ENCODE peak calls at places on chromosomes 16 and 17, in six cellular contexts. V is mesendoderm, Z is endothelial cell of umbilical vein, P is esophagus squamous epithelium, Q is colonic mucosa, X is uterus. D is an unnamed sample.
A peak's percentile ranks its signal among the peaks of the same experiment; 100 is the strongest.

GRCh38 chr16:46833465-46833810 is 2.5 kb upstream of the C16orf87 start:
- DNase-seq in Q (no peak), P (no peak), X (no peak), V (no peak), Z (no peak), D (no peak)

GRCh38 chr17:55666810-55667209 is 55.9 kb downstream of the TMEM100 start:
- DNase-seq in P (no peak), V (no peak), Q (no peak), X (no peak), Z (no peak), D (no peak)

GRCh38 chr17:74240637-74241036 is 27.3 kb downstream of the TTYH2 start:
- DNase-seq in Q (no peak), X (no peak), Z (no peak), V (no peak), P (no peak), D (no peak)

GRCh38 chr17:77386502-77387192 is 245.9 kb downstream of the SEC14L1 start:
- DNase-seq in V (no peak), Q (no peak), Z (no peak), P (no peak), X (no peak), D (no peak)

GRCh38 chr17:49016775-49017463 is 19.7 kb downstream of the IGF2BP1 start:
- DNase-seq in X (peak; percentile 35), P (no peak), V (no peak), Z (peak; percentile 94), Q (peak; percentile 44), D (no peak)

GRCh38 chr17:606501-607243 is 108.0 kb downstream of the VPS53 start:
- DNase-seq in Q (no peak), X (no peak), V (no peak), P (no peak), Z (no peak), D (no peak)

GRCh38 chr16:73010150-73010676 is 37.7 kb downstream of the ZFHX3 start:
- DNase-seq in Q (no peak), Z (peak; percentile 23), V (no peak), P (no peak), X (no peak), D (no peak)

GRCh38 chr17:44780161-44780560 is 21.4 kb downstream of the ADAM11 start:
- DNase-seq in P (no peak), V (no peak), X (no peak), Z (no peak), Q (no peak), D (no peak)

GRCh38 chr17:47686276-47686635 is 7.7 kb upstream of the TBKBP1 start:
- DNase-seq in V (no peak), X (no peak), Q (no peak), Z (no peak), P (no peak), D (no peak)

GRCh38 chr17:83176272-83176955 is 97.0 kb downstream of the METRNL start:
- DNase-seq in Z (no peak), X (no peak), P (no peak), V (no peak), Q (peak; percentile 10), D (no peak)

GRCh38 chr16:50245417-50246298 is 20.7 kb upstream of the ADCY7 start:
- DNase-seq in Z (peak; percentile 16), V (peak; percentile 40), P (no peak), X (no peak), Q (peak; percentile 79), D (peak; percentile 32)

DNA sequence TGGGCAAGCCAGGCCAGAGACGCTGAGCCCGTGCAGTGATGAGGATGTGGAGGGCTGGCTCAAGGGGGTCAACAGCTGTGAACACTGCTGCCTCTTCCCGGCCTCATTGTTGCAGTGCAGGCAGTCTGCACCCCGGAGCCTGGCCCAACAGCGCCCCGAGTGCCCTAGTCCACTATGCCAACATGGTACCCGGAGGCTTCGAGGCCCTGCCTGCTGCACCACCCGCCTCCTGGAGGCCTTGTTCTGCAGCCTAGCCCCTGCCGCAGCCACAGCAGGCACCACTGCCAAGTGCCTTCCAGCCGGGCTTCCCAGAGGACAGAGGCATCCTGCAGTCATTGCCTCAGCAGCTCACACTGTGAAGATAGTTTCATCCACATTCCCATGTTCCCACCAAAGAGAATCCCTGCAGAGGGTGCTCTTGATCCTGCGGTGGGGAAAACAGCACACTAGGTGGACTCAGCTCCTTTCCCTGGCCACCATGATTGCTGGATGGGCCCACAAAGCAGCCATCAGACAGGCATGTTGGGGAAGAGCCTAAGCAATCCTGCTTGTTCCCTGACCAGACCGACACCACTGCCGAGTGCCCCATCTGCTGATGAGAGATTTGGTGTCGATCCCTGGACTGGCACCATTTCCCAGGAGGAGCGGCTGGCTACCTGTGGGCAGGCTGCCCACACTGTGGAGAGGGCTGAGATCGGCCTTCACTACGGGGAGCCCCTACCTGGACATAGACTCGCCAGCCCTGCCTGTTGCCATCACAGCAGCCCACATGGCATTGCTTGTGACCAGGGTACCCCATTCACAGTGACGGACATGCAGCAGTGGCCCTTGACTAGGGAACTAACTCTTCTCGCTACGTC is 44.9 kb downstream of the USP22 start:
- DNase-seq in P (no peak), Z (no peak), X (no peak), V (peak; percentile 65), Q (no peak), D (no peak)
- H3K4me3 ChIP-seq in P (no peak overlapping the region), Z (no peak overlapping the region), X (no peak overlapping the region), V (no peak overlapping the region), Q (no peak overlapping the region), D (no peak overlapping the region)

DNA sequence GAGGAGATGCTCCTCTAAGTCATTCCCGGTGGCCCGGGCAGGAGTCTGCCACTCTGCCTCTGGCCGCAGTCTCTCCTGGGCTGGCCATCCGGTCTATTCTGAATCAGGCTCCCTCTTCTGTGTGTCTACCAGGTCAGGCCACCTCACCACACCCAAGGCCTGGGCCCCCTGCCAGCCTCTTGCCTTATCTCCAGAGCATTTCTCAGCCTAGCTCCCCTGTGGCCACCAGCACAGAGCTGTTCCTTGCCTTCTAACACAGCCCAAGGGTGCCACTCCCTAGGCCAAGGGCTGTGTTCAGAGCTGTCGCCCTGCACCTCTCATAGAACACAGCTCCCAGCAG is 55.3 kb downstream of the MYO18A start:
- DNase-seq in Z (no peak), X (no peak), Q (peak; percentile 86), V (no peak), P (no peak), D (no peak)
- H3K27ac ChIP-seq in Z (no peak overlapping the region), X (no peak overlapping the region), Q (peak overlapping the region; percentile 22), V (no peak overlapping the region), P (no peak overlapping the region), D (no peak overlapping the region)

GRCh38 chr17:8311131-8311790 is 1.2 kb downstream of the ARHGEF15 start:
- DNase-seq in Z (peak; percentile 46), X (no peak), V (no peak), P (no peak), Q (no peak), D (no peak)
- H3K4me3 ChIP-seq in Z (peak overlapping the region; percentile 60), X (no peak overlapping the region), V (no peak overlapping the region), P (no peak overlapping the region), Q (no peak overlapping the region), D (no peak overlapping the region)

GRCh38 chr17:57465551-57465950 is 209.2 kb downstream of the MSI2 start:
- DNase-seq in V (no peak), Z (no peak), Q (no peak), X (no peak), P (no peak), D (no peak)
- H3K27ac ChIP-seq in V (peak overlapping the region; percentile 2), Z (no peak overlapping the region), Q (no peak overlapping the region), X (no peak overlapping the region), P (no peak overlapping the region), D (no peak overlapping the region)

GRCh38 chr17:19977360-19978205 is at the start of gene AKAP10:
- DNase-seq in Z (peak; percentile 79), V (peak; percentile 93), Q (peak; percentile 97), P (peak; percentile 74), X (peak; percentile 91), D (peak; percentile 93)

GRCh38 chr17:19979917-19980770 is 2.5 kb upstream of the AKAP10 start:
- DNase-seq in Q (peak; percentile 19), Z (peak; percentile 35), V (no peak), X (no peak), P (no peak), D (no peak)

GRCh38 chr17:19975601-19976000 is 2.0 kb downstream of the AKAP10 start:
- DNase-seq in X (no peak), V (no peak), P (no peak), Z (no peak), Q (no peak), D (no peak)

GRCh38 chr17:19978206-19978802 is 676 bp upstream of the AKAP10 start:
- DNase-seq in X (no peak), Z (no peak), V (peak; percentile 49), Q (peak; percentile 50), P (no peak), D (no peak)

GRCh38 chr17:19978803-19979202 is 1.2 kb upstream of the AKAP10 start:
- DNase-seq in V (no peak), Z (no peak), X (no peak), P (no peak), Q (no peak), D (no peak)
- H3K4me3 ChIP-seq in V (no peak overlapping the region), Z (no peak overlapping the region), X (no peak overlapping the region), P (no peak overlapping the region), Q (peak overlapping the region; percentile 96), D (peak overlapping the region; percentile 87)

D was measured in CD4-positive, CD25-positive, alpha-beta regulatory T cell.